ENCODE peak calls at places on chromosomes 16 and 17, in ten cellular contexts. M is nephron progenitor cell; Z is CD8-positive, alpha-beta T cell; K is mesothelial cell of epicardium; A is heart left ventricle; P is tibial nerve; T is B cell; O is neural crest cell; X is fibroblast of lung; G is WTC11. U is an unnamed sample.

GRCh38 chr17:10063730-10064221 is 134.6 kb downstream of the GAS7 start:
- DNase-seq in M (no peak), G (no peak), T (no peak), Z (no peak), A (no peak), X (peak; percentile 59), P (no peak), O (no peak), K (no peak), U (no peak)

GRCh38 chr16:30491744-30492308 is 19.3 kb downstream of the ITGAL start:
- DNase-seq in T (no peak), X (peak; percentile 79), Z (peak; percentile 50), A (peak; percentile 20), O (no peak), M (no peak), G (no peak), K (no peak), P (no peak), U (no peak)

GRCh38 chr17:746783-747629 is 5.1 kb downstream of the GEMIN4 start:
- DNase-seq in A (no peak), T (no peak), X (no peak), Z (no peak), G (no peak), M (no peak), P (no peak), K (no peak), O (no peak), U (no peak)

GRCh38 chr17:7903154-7904103 is 12.7 kb downstream of the RNF227 start:
- DNase-seq in M (no peak), X (no peak), P (no peak), Z (no peak), G (no peak), O (no peak), T (no peak), K (no peak), A (no peak), U (no peak)

GRCh38 chr16:24993722-24994686 is 21.2 kb downstream of the ARHGAP17 start:
- DNase-seq in A (no peak), G (no peak), P (no peak), K (no peak), Z (no peak), X (peak; percentile 90), T (no peak), M (no peak), O (no peak), U (no peak)

GRCh38 chr17:74531231-74531761 is at the start of gene CD300LB:
- DNase-seq in X (no peak), T (no peak), P (no peak), M (no peak), O (no peak), Z (peak; percentile 8), G (no peak), A (peak; percentile 3), K (peak; percentile 16), U (no peak)

GRCh38 chr17:13626703-13627102 is 25.0 kb upstream of the HS3ST3A1 start:
- DNase-seq in M (no peak), A (no peak), Z (no peak), P (no peak), T (no peak), K (no peak), G (no peak), O (no peak), X (peak; percentile 81), U (no peak)

GRCh38 chr16:74449470-74449869 is 28.2 kb upstream of the CLEC18B start:
- DNase-seq in K (no peak), P (peak; percentile 22), X (no peak), M (no peak), G (no peak), Z (no peak), A (no peak), O (no peak), T (no peak), U (no peak)

GRCh38 chr17:29732613-29733012 is 109.9 kb upstream of the CORO6 start:
- DNase-seq in G (no peak), T (no peak), Z (no peak), M (no peak), O (no peak), P (no peak), X (no peak), A (no peak), K (no peak), U (no peak)

GRCh38 chr17:79216391-79216790 is 141.8 kb downstream of the ENGASE start:
- DNase-seq in M (no peak), P (no peak), X (no peak), G (no peak), A (no peak), T (no peak), O (no peak), Z (no peak), K (no peak), U (no peak)

GRCh38 chr17:78414178-78415162 is 36.0 kb downstream of the PGS1 start:
- DNase-seq in X (no peak), M (no peak), A (no peak), G (no peak), T (no peak), P (no peak), O (no peak), Z (peak; percentile 48), K (no peak), U (no peak)

GRCh38 chr17:14198575-14198974 is 38.1 kb downstream of the CDRT15 start:
- DNase-seq in O (no peak), G (no peak), X (no peak), T (no peak), M (no peak), K (no peak), Z (no peak), P (no peak), A (no peak), U (no peak)

GRCh38 chr16:54939537-54940278 is 9.0 kb downstream of the IRX5 start:
- DNase-seq in X (no peak), O (no peak), G (peak; percentile 56), K (no peak), A (no peak), M (peak; percentile 72), T (no peak), Z (no peak), P (no peak), U (no peak)

GRCh38 chr17:63185420-63185819 is 219.4 kb downstream of the TANC2 start:
- DNase-seq in O (no peak), K (no peak), M (no peak), G (no peak), X (no peak), Z (no peak), A (no peak), T (no peak), P (no peak), U (no peak)
- TF ChIP-seq CTCF in O (no peak), K (no peak), M (no peak), G (no peak), X (no peak), Z (no peak), A (no peak), T (no peak), P (no peak), U (peak; percentile 40)

DNA sequence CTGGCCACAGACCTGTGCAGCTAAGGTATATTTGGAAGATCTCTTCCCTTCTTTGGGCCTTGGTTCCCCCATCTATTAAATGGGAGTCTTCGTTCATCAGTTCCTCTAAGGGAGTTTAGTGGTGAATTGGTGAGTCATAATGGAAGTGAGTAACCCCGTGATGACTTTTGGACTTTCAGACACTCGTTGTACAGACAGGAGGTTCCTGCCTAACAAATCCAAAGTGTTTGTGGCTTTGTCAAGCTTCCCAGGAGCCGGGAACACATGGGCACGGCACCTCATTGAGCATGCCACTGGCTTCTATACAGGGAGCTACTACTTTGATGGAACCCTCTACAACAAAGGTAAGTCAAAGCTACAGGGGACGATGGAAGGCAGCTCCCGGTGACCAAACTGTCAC is 40.4 kb downstream of the WSCD1 start:
- DNase-seq in T (no peak), M (no peak), Z (no peak), P (no peak), X (no peak), G (no peak), A (no peak), K (no peak), O (no peak), U (no peak)
- TF ChIP-seq CTCF in T (no peak), M (no peak), Z (no peak), P (no peak), X (no peak), G (no peak), A (no peak), K (no peak), O (no peak), U (no peak)

DNA sequence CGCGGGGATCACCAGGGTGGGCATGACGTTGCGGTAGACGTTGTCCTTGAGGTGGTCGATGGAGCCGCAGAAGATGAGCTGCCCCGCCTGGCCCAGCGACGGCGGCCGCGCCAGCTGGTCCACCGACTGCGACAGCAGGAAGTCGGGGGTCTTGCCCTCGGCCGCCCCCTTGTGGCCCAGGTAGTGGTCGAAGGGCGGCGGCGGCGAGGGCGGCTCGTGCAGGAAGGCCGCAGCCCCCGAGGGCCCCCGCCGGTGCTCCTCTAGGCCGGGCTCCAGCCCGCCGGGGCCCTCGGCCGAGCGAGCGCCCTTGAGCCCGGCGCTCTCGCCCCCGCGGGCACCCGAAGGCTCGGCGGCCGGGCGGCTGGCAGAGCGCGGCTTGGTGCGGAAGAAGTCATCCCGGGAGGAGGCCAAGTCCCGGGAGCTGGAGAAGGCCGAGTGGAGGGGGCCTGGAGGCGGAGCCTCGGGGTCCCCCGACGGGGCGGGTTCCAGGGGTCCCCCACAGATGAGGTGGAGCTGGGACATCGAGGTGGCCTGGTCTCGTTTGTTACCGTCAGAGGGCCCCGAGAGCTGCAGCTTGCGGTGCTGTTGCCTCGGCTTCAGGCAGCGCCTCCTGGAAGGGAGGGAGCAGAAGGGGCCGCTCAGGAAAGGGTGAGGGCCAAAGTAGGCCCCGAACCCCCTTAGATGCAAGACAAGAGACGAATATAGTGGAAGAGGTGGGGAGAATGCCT is 8.9 kb downstream of the FAM171A2 start:
- DNase-seq in A (peak; percentile 53), T (peak; percentile 94), O (peak; percentile 75), P (no peak), Z (peak; percentile 68), M (peak; percentile 93), K (peak; percentile 80), G (peak; percentile 90), X (no peak), U (no peak)
- TF ChIP-seq CTCF in A (peak; percentile 36), T (peak; percentile 73), O (peak; percentile 68), P (no peak), Z (peak; percentile 49), M (peak; percentile 49), K (peak; percentile 74), G (peak; percentile 84), X (no peak), U (no peak)

DNA sequence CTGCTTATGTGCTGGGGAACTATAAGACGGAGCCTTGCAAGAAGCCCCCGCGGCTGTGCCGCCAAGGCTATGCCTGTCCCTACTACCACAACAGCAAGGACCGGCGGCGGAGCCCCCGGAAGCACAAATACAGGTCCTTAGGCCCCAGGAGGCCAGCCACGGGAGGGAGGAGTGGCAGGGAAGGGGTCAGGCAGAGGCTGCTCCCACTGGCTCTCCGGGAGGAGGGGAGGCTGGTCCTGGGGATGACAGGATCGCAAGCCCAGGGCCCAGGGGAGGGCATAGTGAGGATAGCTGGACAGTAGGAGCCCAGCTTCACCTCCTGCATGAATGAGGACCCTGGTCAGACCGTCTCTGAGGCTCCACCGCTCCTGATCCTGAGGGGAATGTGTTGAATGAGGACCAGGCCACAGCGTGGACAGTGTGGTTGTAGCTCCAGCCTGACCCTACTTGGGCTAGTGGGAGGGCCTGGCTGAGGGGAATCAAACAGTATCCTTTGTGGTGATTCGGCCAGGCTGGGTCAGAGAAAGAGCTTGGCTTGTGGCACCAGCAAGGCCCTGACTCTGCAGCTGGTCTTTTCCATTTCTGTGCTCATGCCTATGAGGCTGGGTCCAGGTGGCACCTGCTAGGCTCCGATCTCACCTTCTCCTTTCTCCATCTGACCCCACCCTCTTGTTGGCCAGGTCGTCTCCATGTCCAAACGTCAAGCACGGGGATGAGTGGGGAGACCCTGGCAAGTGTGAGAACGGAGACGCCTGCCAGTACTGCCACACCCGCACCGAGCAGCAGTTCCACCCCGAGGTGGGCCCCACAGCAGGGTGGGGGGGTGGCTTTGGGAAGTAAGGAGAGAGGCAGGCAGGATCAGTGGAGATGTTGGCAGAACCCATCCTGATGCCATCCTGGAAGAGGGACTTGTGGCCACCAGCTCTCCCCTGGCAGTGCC is 28.7 kb downstream of the UNK start:
- DNase-seq in Z (no peak), T (no peak), G (no peak), M (no peak), K (no peak), O (no peak), A (no peak), X (no peak), P (no peak), U (no peak)
- TF ChIP-seq CTCF in Z (no peak), T (no peak), G (no peak), M (no peak), K (no peak), O (no peak), A (no peak), X (no peak), P (no peak), U (no peak)